ENCODE peak calls at places on chromosomes 16 and 17, in nine cellular contexts. Q, E, X, I, A, M, P, S and R are unnamed samples.

GRCh38 chr17:55691666-55692065 is 31.0 kb downstream of the TMEM100 start:
- DNase-seq in P (no peak), M (no peak), Q (no peak), A (no peak), I (no peak), X (no peak), E (no peak), S (no peak), R (no peak)

GRCh38 chr17:7241047-7241733 is 1.1 kb downstream of the GABARAP start:
- DNase-seq in M (no peak), S (no peak), E (no peak), P (no peak), Q (no peak), X (peak), I (no peak), A (no peak), R (no peak)

GRCh38 chr17:82031885-82032627 is 578 bp downstream of the RAC3 start:
- DNase-seq in S (peak), P (no peak), A (peak), X (no peak), E (no peak), Q (no peak), I (no peak), M (peak), R (no peak)

GRCh38 chr16:82192665-82193064 is 22.6 kb upstream of the MPHOSPH6 start:
- DNase-seq in X (no peak), S (no peak), M (no peak), A (no peak), P (peak), E (no peak), I (no peak), Q (no peak), R (no peak)

GRCh38 chr16:2152695-2153506 is 2.7 kb upstream of the TRAF7 start:
- DNase-seq in I (no peak), E (no peak), Q (no peak), S (peak), P (no peak), M (no peak), X (no peak), A (peak), R (no peak)

GRCh38 chr16:84308120-84308519 is 13.4 kb downstream of the WFDC1 start:
- DNase-seq in X (peak), I (peak), A (no peak), E (no peak), Q (peak), S (peak), P (peak), M (peak), R (no peak)

GRCh38 chr16:27439273-27440018 is 37.5 kb downstream of the IL21R start:
- DNase-seq in I (no peak), S (no peak), X (no peak), E (no peak), M (peak), P (no peak), A (no peak), Q (no peak), R (no peak)

GRCh38 chr17:48912476-48912875 is 4.3 kb downstream of the UBE2Z start:
- DNase-seq in P (no peak), X (no peak), A (no peak), E (no peak), S (no peak), Q (no peak), M (no peak), I (no peak), R (no peak)

GRCh38 chr16:56800355-56800754 is 64.7 kb upstream of the SLC12A3 start:
- DNase-seq in P (no peak), M (no peak), S (no peak), X (no peak), A (no peak), E (no peak), Q (no peak), I (no peak), R (no peak)

GRCh38 chr17:72492494-72492893 is 371.7 kb downstream of the SOX9 start:
- DNase-seq in X (no peak), E (no peak), I (no peak), Q (no peak), M (no peak), S (no peak), P (no peak), A (no peak), R (no peak)

GRCh38 chr17:5500247-5500803 is 14.0 kb downstream of the MIS12 start:
- DNase-seq in P (no peak), S (peak), Q (no peak), I (peak), A (no peak), E (no peak), M (no peak), X (no peak), R (no peak)

GRCh38 chr17:56222255-56222654 is 69.0 kb downstream of the ANKFN1 start:
- DNase-seq in X (no peak), Q (no peak), A (no peak), E (no peak), S (peak), M (no peak), P (no peak), I (no peak), R (no peak)

GRCh38 chr16:30769379-30770089 is 7.4 kb downstream of the RNF40 start:
- DNase-seq in S (no peak), P (no peak), I (no peak), X (no peak), M (no peak), Q (no peak), A (no peak), E (no peak), R (no peak)

GRCh38 chr17:2102931-2103398 is 48.1 kb downstream of the HIC1 start:
- DNase-seq in P (no peak), Q (no peak), E (no peak), X (no peak), I (no peak), M (no peak), S (no peak), A (no peak), R (no peak)